ENCODE peak calls at places on chromosomes 11 and 22, in four cellular contexts. T, A, D and K are unnamed samples.

GRCh38 chr11:15327786-15328231 is 213.1 kb downstream of the INSC start:
- DNase-seq in T (peak; percentile 86), A (no peak), D (peak; percentile 3), K (peak; percentile 10)

GRCh38 chr11:101929516-101929915 is 13.2 kb upstream of the ANGPTL5 start:
- DNase-seq in T (no peak), A (no peak), D (no peak), K (no peak)

GRCh38 chr11:107598225-107599139 is 7.5 kb downstream of the ELMOD1 start:
- DNase-seq in T (peak; percentile 33), A (no peak), D (peak; percentile 71), K (no peak)

GRCh38 chr22:23892626-23893445 is 1.3 kb upstream of the MIF start:
- DNase-seq in T (no peak), A (no peak), D (no peak), K (no peak)

GRCh38 chr11:130779943-130780342 is 136.3 kb downstream of the SNX19 start:
- DNase-seq in T (no peak), A (no peak), D (no peak), K (no peak)

GRCh38 chr22:44023404-44024287 is 456 bp upstream of the PARVB start:
- DNase-seq in T (peak; percentile 43), A (no peak), D (peak; percentile 37), K (peak; percentile 26)

GRCh38 chr11:120115272-120116000 is 22.5 kb downstream of the TRIM29 start:
- DNase-seq in T (no peak), A (no peak), D (no peak), K (no peak)

GRCh38 chr11:92424281-92424680 is 199.7 kb downstream of the FAT3 start:
- DNase-seq in T (no peak), A (no peak), D (no peak), K (no peak)

GRCh38 chr11:129999407-129999806 is 3.2 kb downstream of the PRDM10 start:
- DNase-seq in T (no peak), A (no peak), D (no peak), K (no peak)

GRCh38 chr22:37607912-37608476 is 640 bp upstream of the GGA1 start:
- DNase-seq in T (no peak), A (no peak), D (no peak), K (no peak)

GRCh38 chr22:47618611-47619010 is 856.2 kb downstream of the TBC1D22A start:
- DNase-seq in T (no peak), A (no peak), D (no peak), K (no peak)

GRCh38 chr11:8213390-8213789 is 44.6 kb upstream of the RIC3 start:
- DNase-seq in T (no peak), A (no peak), D (peak; percentile 21), K (no peak)

GRCh38 chr11:91922846-91923245 is 301.8 kb upstream of the FAT3 start:
- DNase-seq in T (no peak), A (no peak), D (peak; percentile 52), K (no peak)

GRCh38 chr22:40436460-40437431 is 66.4 kb downstream of the SGSM3 start:
- DNase-seq in T (no peak), A (no peak), D (peak; percentile 66), K (peak; percentile 26)

GRCh38 chr11:2267871-2268825 is 2.2 kb downstream of the ASCL2 start:
- DNase-seq in T (no peak), A (no peak), D (no peak), K (no peak)

GRCh38 chr11:17766590-17766989 is 32.0 kb downstream of the KCNC1 start:
- DNase-seq in T (no peak), A (no peak), D (no peak), K (no peak)

GRCh38 chr11:120563698-120564572 is 52.4 kb downstream of the GRIK4 start:
- DNase-seq in T (peak; percentile 71), A (no peak), D (no peak), K (no peak)

GRCh38 chr22:20531404-20532181 is 24.2 kb downstream of the MED15 start:
- DNase-seq in T (no peak), A (no peak), D (peak; percentile 91), K (peak; percentile 77)

GRCh38 chr11:81869337-81870065 is 864.2 kb downstream of the FAM181B start:
- DNase-seq in T (no peak), A (peak; percentile 62), D (no peak), K (no peak)

GRCh38 chr11:9313648-9314290 is 624 bp downstream of the TMEM41B start:
- DNase-seq in T (no peak), A (peak; percentile 17), D (peak; percentile 18), K (no peak)

GRCh38 chr11:56750190-56750589 is 1.7 kb upstream of the OR9G4 start:
- DNase-seq in T (no peak), A (no peak), D (no peak), K (no peak)

GRCh38 chr22:25205847-25206246 is 6.2 kb downstream of the CRYBB3 start:
- DNase-seq in T (no peak), A (no peak), D (no peak), K (no peak)

GRCh38 chr11:124987096-124987495 is 33.1 kb downstream of the CCDC15 start:
- DNase-seq in T (no peak), A (no peak), D (no peak), K (no peak)

GRCh38 chr11:47661245-47661644 is 18.9 kb upstream of the MTCH2 start:
- DNase-seq in T (no peak), A (no peak), D (no peak), K (no peak)

GRCh38 chr11:78615724-78616123 is 41.1 kb upstream of the NARS2 start:
- DNase-seq in T (no peak), A (no peak), D (peak; percentile 7), K (no peak)

GRCh38 chr11:67504950-67505561 is at the start of gene PITPNM1:
- DNase-seq in T (peak; percentile 64), A (peak; percentile 62), D (peak; percentile 84), K (peak; percentile 55)

GRCh38 chr11:119751281-119752060 is 22.5 kb upstream of the NECTIN1 start:
- DNase-seq in T (no peak), A (no peak), D (no peak), K (no peak)

GRCh38 chr11:1205987-1206331 is 16.9 kb upstream of the MUC5B start:
- DNase-seq in T (peak; percentile 10), A (no peak), D (no peak), K (no peak)

GRCh38 chr11:119795231-119795630 is 66.2 kb upstream of the NECTIN1 start:
- DNase-seq in T (no peak), A (no peak), D (peak; percentile 12), K (no peak)

GRCh38 chr11:20762980-20763379 is 93.6 kb downstream of the NELL1 start:
- DNase-seq in T (no peak), A (no peak), D (no peak), K (no peak)

GRCh38 chr11:1341928-1342524 is 32.6 kb upstream of the TOLLIP start:
- DNase-seq in T (no peak), A (no peak), D (peak; percentile 4), K (no peak)